ENCODE peak calls at places on chromosomes 2 and 18, in eight cellular contexts. S is epithelial cell of proximal tubule, K is prostate gland, X is NB4, I is fibroblast of villous mesenchyme, F is HFF-Myc, Y is heart right ventricle, J is HCT116. P is an unnamed sample.

GRCh38 chr2:130241041-130241707 is 42.9 kb upstream of the TUBA3E start:
- DNase-seq in S (peak; percentile 69), K (no peak), X (no peak), I (peak; percentile 30), F (no peak), Y (no peak), J (peak; percentile 96), P (no peak)

GRCh38 chr2:82731824-82732223 is 1727.3 kb downstream of the SUCLG1 start:
- DNase-seq in S (no peak), K (no peak), X (no peak), I (no peak), F (no peak), Y (no peak), J (no peak), P (no peak)

GRCh38 chr2:51085679-51086078 is 53.7 kb upstream of the NRXN1 start:
- DNase-seq in S (no peak), K (no peak), X (no peak), I (no peak), F (no peak), Y (no peak), J (no peak), P (no peak)

GRCh38 chr2:201779996-201780673 is 598 bp downstream of the ALS2 start:
- DNase-seq in S (no peak), K (peak; percentile 8), X (peak; percentile 59), I (peak; percentile 18), F (no peak), Y (no peak), J (no peak), P (no peak)

GRCh38 chr2:129396980-129397599 is 582.4 kb upstream of the RAB6C start:
- DNase-seq in S (no peak), K (peak; percentile 61), X (peak; percentile 60), I (no peak), F (no peak), Y (peak; percentile 16), J (peak; percentile 16), P (peak; percentile 42)

GRCh38 chr2:219688560-219689445 is 61.4 kb downstream of the SLC4A3 start:
- DNase-seq in S (no peak), K (no peak), X (no peak), I (peak; percentile 87), F (peak; percentile 75), Y (peak; percentile 27), J (peak; percentile 76), P (no peak)

GRCh38 chr2:8685697-8686358 is 4.0 kb downstream of the ID2 start:
- DNase-seq in S (no peak), K (peak; percentile 49), X (peak; percentile 75), I (no peak), F (no peak), Y (peak; percentile 63), J (peak; percentile 8), P (peak; percentile 94)

GRCh38 chr2:58376592-58376991 is 135.5 kb upstream of the FANCL start:
- DNase-seq in S (no peak), K (no peak), X (no peak), I (no peak), F (no peak), Y (no peak), J (peak; percentile 28), P (no peak)

GRCh38 chr2:228180126-228181097 is 1.1 kb downstream of the SPHKAP start:
- DNase-seq in S (no peak), K (no peak), X (no peak), I (no peak), F (no peak), Y (peak; percentile 41), J (no peak), P (peak; percentile 20)

GRCh38 chr2:236546561-236546961 is 23.1 kb upstream of the ACKR3 start:
- DNase-seq in S (no peak), K (no peak), X (no peak), I (no peak), F (no peak), Y (no peak), J (no peak), P (no peak)

GRCh38 chr2:207502199-207502598 is 27.6 kb upstream of the CREB1 start:
- DNase-seq in S (no peak), K (no peak), X (no peak), I (no peak), F (no peak), Y (peak; percentile 47), J (no peak), P (no peak)

GRCh38 chr2:194271283-194271961 is 1385.6 kb upstream of the SLC39A10 start:
- DNase-seq in S (no peak), K (no peak), X (no peak), I (no peak), F (no peak), Y (no peak), J (no peak), P (no peak)

GRCh38 chr18:58639751-58640427 is 11.0 kb upstream of the ALPK2 start:
- DNase-seq in S (peak; percentile 48), K (no peak), X (peak; percentile 49), I (peak; percentile 91), F (peak; percentile 39), Y (no peak), J (no peak), P (no peak)

GRCh38 chr18:26702023-26702422 is 153.7 kb upstream of the KCTD1 start:
- DNase-seq in S (no peak), K (no peak), X (peak; percentile 89), I (no peak), F (no peak), Y (no peak), J (no peak), P (no peak)

GRCh38 chr18:32742620-32743019 is 30.2 kb downstream of the KLHL14 start:
- DNase-seq in S (no peak), K (no peak), X (no peak), I (no peak), F (no peak), Y (no peak), J (no peak), P (peak; percentile 12)

GRCh38 chr18:5841518-5841917 is 53.8 kb downstream of the TMEM200C start:
- DNase-seq in S (no peak), K (no peak), X (no peak), I (no peak), F (no peak), Y (no peak), J (no peak), P (no peak)

GRCh38 chr2:109513749-109514588 is 99.8 kb downstream of the SEPTIN10 start:
- DNase-seq in S (no peak), K (no peak), X (no peak), I (peak; percentile 96), F (peak; percentile 79), Y (no peak), J (no peak), P (peak; percentile 24)

GRCh38 chr2:36536776-36537175 is 61.2 kb downstream of the FEZ2 start:
- DNase-seq in S (no peak), K (no peak), X (no peak), I (no peak), F (no peak), Y (no peak), J (no peak), P (no peak)

GRCh38 chr2:230881840-230882239 is 17.1 kb downstream of the ITM2C start:
- DNase-seq in S (no peak), K (no peak), X (peak; percentile 61), I (no peak), F (no peak), Y (no peak), J (no peak), P (no peak)

DNA sequence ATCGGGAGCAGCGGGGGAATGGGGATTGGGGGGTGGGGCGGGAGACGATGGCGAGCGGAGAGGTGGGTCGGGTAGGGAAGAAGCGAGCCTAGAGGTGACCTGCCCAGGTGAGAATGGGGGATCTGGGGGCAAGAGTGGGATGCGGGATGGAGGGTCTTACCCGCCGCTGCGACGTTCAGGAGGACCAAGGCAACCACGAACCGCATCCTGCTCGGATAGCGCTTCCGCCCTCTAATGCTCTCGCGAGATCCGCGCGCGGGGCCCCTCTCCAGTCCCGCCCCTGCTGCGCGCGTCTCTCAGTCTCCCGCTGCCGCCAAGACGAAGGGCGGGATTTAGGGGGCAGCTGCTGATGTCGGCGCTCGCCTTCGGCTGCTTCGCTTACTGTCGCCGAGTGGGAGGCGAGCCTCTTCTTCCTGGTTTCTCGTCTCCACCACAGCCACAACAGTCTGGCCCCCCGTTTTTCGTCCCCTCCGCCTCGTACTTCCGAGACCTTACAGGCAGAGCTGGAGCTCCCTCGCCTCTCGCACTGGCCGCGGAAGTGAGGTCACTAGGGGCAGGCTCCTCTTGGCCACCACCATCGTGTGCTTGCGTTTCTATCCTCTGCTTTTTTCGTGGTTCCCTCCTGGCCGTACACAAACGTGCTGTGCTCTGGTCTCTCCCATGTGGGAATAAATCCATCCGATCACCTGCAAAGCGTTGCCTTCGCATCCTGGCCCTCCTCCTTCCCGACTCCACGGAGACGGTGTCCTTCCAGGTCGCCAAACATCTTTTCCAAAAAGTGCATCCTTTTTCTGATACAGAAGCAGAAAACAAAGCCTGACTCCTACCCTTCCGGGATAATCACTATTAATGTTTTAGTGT is at the start of gene TGOLN2:
- DNase-seq in S (no peak), K (peak; percentile 90), X (peak; percentile 97), I (peak; percentile 92), F (peak; percentile 37), Y (peak; percentile 94), J (peak; percentile 77), P (peak; percentile 91)
- TF ChIP-seq CTCF in S (peak; percentile 10), K (no peak), X (no peak), I (no peak), F (no peak), Y (no peak), J (no peak), P (no peak)

DNA sequence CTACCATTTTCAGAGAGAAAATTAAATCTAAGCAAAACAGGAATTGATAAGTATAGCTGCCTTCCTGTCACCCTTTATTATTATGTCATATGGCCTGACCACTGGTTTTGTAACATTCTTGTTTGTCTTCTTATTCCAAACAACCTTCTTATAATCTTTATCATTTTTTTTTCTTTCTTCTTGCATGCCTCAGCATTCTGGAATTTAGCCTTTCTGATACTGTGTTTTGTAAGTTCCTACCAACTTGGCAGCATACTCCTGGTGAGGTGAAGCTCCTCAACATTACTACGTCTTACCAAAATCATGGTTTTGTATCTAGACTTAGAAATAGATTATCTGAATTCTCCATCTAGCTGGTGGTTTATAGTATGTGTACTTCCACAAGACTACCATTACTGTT is 199.2 kb downstream of the CAMKMT start:
- DNase-seq in S (no peak), K (no peak), X (no peak), I (no peak), F (no peak), Y (no peak), J (no peak), P (no peak)
- TF ChIP-seq CTCF in S (no peak), K (no peak), X (no peak), I (no peak), F (no peak), Y (no peak), J (no peak), P (no peak)

GRCh38 chr2:174248187-174248997 is at the start of gene OLA1:
- DNase-seq in S (peak; percentile 35), K (peak; percentile 92), X (peak; percentile 98), I (peak; percentile 93), F (peak; percentile 59), Y (peak; percentile 93), J (peak; percentile 88), P (peak; percentile 98)
- TF ChIP-seq CTCF in S (no peak), K (no peak), X (no peak), I (no peak), F (no peak), Y (no peak), J (no peak), P (no peak)

DNA sequence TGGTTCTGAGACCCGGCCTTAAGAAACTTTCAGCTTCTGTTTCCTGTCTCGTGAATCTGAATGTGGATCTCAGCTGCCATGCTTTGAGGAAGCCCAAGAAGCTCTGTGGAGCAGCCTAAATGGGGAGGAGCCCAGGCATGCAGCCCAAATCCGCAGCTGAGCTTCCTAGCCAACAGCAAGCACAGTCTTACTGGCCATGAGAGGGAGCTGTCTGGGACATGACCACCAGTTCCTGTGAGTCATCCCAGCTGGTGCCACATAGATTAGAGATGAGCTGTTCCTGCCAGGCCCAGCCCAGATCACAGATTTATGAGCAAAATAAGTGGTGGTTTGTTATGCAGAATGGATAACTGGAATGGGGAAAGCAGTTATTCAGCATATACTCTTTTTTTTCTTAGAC is 224.4 kb upstream of the APCDD1 start:
- DNase-seq in S (no peak), K (no peak), X (peak; percentile 90), I (peak; percentile 91), F (peak; percentile 85), Y (no peak), J (peak; percentile 44), P (no peak)
- TF ChIP-seq CTCF in S (peak; percentile 41), K (no peak), X (peak; percentile 34), I (peak; percentile 29), F (peak; percentile 52), Y (no peak), J (peak; percentile 21), P (no peak)